ENCODE peak calls at places on chromosomes 5 and 9, in ten cellular contexts. W, A, H, P, K, Q, G, N, X and L are unnamed samples.

GRCh38 chr5:69517763-69518212 is 25.2 kb downstream of the OCLN start:
- DNase-seq in W (no peak), A (peak), H (no peak), P (peak), K (no peak), Q (no peak), G (no peak), N (no peak), X (no peak), L (no peak)

GRCh38 chr5:7869474-7870136 is 657 bp downstream of the MTRR start:
- DNase-seq in W (no peak), A (peak), H (no peak), P (no peak), K (no peak), Q (peak), G (no peak), N (no peak), X (no peak), L (no peak)

GRCh38 chr5:126597156-126597555 is 2.1 kb upstream of the ALDH7A1 start:
- DNase-seq in W (no peak), A (peak), H (no peak), P (no peak), K (no peak), Q (no peak), G (no peak), N (no peak), X (no peak), L (no peak)

GRCh38 chr5:5453131-5453530 is 30.7 kb downstream of the ICE1 start:
- DNase-seq in W (no peak), A (no peak), H (no peak), P (no peak), K (no peak), Q (no peak), G (no peak), N (no peak), X (no peak), L (no peak)

GRCh38 chr9:133727876-133728441 is 10.2 kb downstream of the SARDH start:
- DNase-seq in W (no peak), A (no peak), H (no peak), P (no peak), K (no peak), Q (no peak), G (peak), N (no peak), X (peak), L (peak)

GRCh38 chr5:41636605-41637004 is 126.2 kb upstream of the PLCXD3 start:
- DNase-seq in W (no peak), A (peak), H (peak), P (no peak), K (no peak), Q (peak), G (no peak), N (peak), X (no peak), L (no peak)

GRCh38 chr5:14675865-14676300 is 11.4 kb downstream of the OTULIN start:
- DNase-seq in W (no peak), A (no peak), H (no peak), P (no peak), K (no peak), Q (peak), G (no peak), N (no peak), X (no peak), L (no peak)

GRCh38 chr9:109974143-109974917 is 194.3 kb downstream of the PALM2AKAP2 start:
- DNase-seq in W (no peak), A (no peak), H (no peak), P (no peak), K (no peak), Q (peak), G (no peak), N (no peak), X (no peak), L (no peak)

GRCh38 chr5:179140293-179140692 is 80.1 kb downstream of the ZNF354C start:
- DNase-seq in W (no peak), A (no peak), H (no peak), P (no peak), K (no peak), Q (no peak), G (no peak), N (no peak), X (no peak), L (no peak)

GRCh38 chr5:116576043-116576713 is 1.6 kb upstream of the SEMA6A start:
- DNase-seq in W (no peak), A (peak), H (peak), P (peak), K (no peak), Q (peak), G (peak), N (peak), X (peak), L (no peak)

GRCh38 chr5:59450245-59450644 is 443.3 kb downstream of the PDE4D start:
- DNase-seq in W (no peak), A (no peak), H (no peak), P (no peak), K (no peak), Q (no peak), G (no peak), N (no peak), X (no peak), L (no peak)

GRCh38 chr5:149455889-149456409 is 76.9 kb upstream of the IL17B start:
- DNase-seq in W (no peak), A (no peak), H (no peak), P (no peak), K (no peak), Q (no peak), G (no peak), N (peak), X (peak), L (no peak)

GRCh38 chr5:144794922-144795321 is 624.2 kb downstream of the KCTD16 start:
- DNase-seq in W (no peak), A (no peak), H (no peak), P (no peak), K (no peak), Q (no peak), G (no peak), N (no peak), X (no peak), L (no peak)

GRCh38 chr9:35001803-35002502 is 12.4 kb downstream of the DNAJB5 start:
- DNase-seq in W (no peak), A (peak), H (no peak), P (no peak), K (no peak), Q (no peak), G (no peak), N (no peak), X (no peak), L (no peak)

GRCh38 chr5:16921246-16921645 is 14.8 kb downstream of the MYO10 start:
- DNase-seq in W (no peak), A (no peak), H (no peak), P (no peak), K (no peak), Q (no peak), G (no peak), N (no peak), X (no peak), L (no peak)

GRCh38 chr5:14743601-14744295 is 79.2 kb downstream of the OTULIN start:
- DNase-seq in W (no peak), A (peak), H (no peak), P (peak), K (no peak), Q (no peak), G (no peak), N (no peak), X (no peak), L (no peak)

GRCh38 chr9:33350310-33350709 is 52.1 kb downstream of the AQP7 start:
- DNase-seq in W (peak), A (peak), H (no peak), P (no peak), K (no peak), Q (no peak), G (no peak), N (no peak), X (no peak), L (no peak)

GRCh38 chr9:135990468-135991429 is 29.6 kb upstream of the UBAC1 start:
- DNase-seq in W (peak), A (peak), H (peak), P (no peak), K (no peak), Q (peak), G (no peak), N (peak), X (no peak), L (no peak)

GRCh38 chr9:6270896-6271295 is 55.3 kb downstream of the IL33 start:
- DNase-seq in W (no peak), A (no peak), H (no peak), P (no peak), K (no peak), Q (no peak), G (no peak), N (no peak), X (no peak), L (no peak)

GRCh38 chr5:139636207-139636792 is 11.8 kb upstream of the CXXC5 start:
- DNase-seq in W (no peak), A (no peak), H (no peak), P (no peak), K (no peak), Q (peak), G (no peak), N (no peak), X (no peak), L (no peak)

GRCh38 chr9:35571113-35571512 is 33.9 kb upstream of the TESK1 start:
- DNase-seq in W (no peak), A (no peak), H (no peak), P (no peak), K (no peak), Q (no peak), G (no peak), N (no peak), X (no peak), L (no peak)

GRCh38 chr5:91528831-91529230 is 145.7 kb upstream of the ARRDC3 start:
- DNase-seq in W (no peak), A (no peak), H (no peak), P (no peak), K (no peak), Q (no peak), G (no peak), N (no peak), X (no peak), L (no peak)

GRCh38 chr5:132134384-132134783 is 60.8 kb downstream of the CSF2 start:
- DNase-seq in W (no peak), A (peak), H (no peak), P (no peak), K (no peak), Q (no peak), G (no peak), N (peak), X (no peak), L (no peak)
- TF ChIP-seq CTCF in W (no peak), A (peak), H (no peak), P (no peak), K (no peak), Q (peak), G (no peak), N (peak), X (no peak), L (peak)

DNA sequence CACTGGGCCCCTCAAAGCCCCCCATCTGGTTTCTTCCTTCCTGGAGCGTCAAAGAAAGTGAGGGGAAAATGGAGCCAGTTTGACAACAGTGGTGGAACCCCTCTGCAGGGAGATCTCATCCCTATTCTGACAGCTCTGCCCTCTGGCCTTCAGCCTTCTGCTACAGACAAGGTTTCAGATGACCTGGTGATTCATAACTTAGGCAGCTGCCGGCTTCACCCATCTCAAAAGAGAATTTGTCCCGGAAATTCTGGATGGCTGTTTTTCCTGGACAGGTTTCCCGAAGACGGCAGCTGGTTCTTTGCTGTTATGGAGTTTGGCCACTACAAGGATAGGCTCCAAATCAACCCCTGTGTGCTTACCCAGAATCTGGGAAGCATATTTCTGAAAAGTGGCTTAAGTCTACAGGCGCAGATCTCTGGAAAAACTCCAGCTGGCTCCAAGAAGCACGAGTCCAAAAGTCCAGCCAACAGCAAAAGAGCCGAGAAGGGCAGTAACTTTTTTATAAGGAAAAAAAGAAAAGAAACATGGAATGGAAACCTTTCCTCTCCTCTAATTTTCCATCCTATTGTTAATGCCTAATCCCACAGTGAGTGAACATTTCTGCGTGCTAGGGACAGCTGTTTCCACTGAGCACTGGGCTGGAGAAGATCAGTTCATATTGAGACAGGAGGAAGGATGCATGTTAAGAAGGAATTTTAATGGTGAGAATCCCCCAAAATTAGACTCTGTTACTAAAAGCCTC is 54.5 kb downstream of the ZNF366 start:
- DNase-seq in W (peak), A (peak), H (no peak), P (peak), K (peak), Q (no peak), G (peak), N (peak), X (peak), L (no peak)
- TF ChIP-seq CTCF in W (no peak), A (no peak), H (no peak), P (no peak), K (no peak), Q (no peak), G (no peak), N (no peak), X (no peak), L (no peak)

GRCh38 chr9:131275332-131276106 is 791 bp downstream of the FAM78A start:
- DNase-seq in W (no peak), A (peak), H (peak), P (no peak), K (no peak), Q (peak), G (no peak), N (no peak), X (no peak), L (no peak)
- TF ChIP-seq CTCF in W (no peak), A (peak), H (peak), P (no peak), K (no peak), Q (peak), G (no peak), N (no peak), X (no peak), L (no peak)

DNA sequence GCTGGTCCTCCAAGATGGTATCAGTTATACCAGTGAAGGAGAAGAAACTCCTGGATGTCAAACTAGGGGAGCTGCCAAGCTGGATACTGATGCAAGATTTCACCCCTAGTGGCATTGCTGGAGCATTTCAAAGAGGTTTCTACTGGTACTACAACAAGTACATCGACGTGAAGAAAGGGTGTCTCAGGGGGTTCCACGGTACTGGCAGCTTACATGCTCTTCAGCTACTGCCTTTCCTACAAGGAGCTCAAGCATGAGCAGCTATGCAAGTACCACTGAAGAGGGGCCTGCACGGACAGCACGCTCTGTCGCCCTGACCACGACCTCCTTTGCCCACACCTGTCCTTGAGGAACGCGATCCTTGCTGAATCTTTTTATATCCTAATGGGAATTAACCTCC is 19.5 kb downstream of the ACTL7B start:
- DNase-seq in W (no peak), A (no peak), H (no peak), P (no peak), K (no peak), Q (no peak), G (no peak), N (no peak), X (no peak), L (no peak)
- TF ChIP-seq CTCF in W (no peak), A (no peak), H (no peak), P (no peak), K (no peak), Q (no peak), G (no peak), N (no peak), X (no peak), L (no peak)

DNA sequence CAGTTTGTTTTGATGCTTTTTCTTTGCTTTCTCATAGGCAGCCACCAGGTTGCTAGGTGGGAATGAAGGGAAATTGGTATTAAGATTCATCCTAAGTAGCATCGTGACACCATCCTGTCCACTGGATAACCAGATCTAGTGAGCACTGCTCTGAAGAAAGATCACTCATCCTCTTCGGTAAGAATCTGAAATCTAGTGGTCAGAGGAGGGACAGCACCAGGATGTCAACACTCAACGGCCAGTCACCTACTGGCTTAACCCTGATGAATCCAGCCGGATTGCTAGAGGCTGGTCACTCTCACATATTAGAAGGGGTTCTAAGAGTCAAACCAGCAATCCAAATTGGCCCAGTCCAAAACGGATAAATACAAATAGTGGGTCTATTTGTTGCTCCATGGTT is 50.8 kb downstream of the DCP2 start:
- DNase-seq in W (no peak), A (no peak), H (no peak), P (no peak), K (no peak), Q (no peak), G (no peak), N (no peak), X (no peak), L (no peak)
- TF ChIP-seq CTCF in W (no peak), A (no peak), H (no peak), P (no peak), K (no peak), Q (no peak), G (no peak), N (peak), X (no peak), L (no peak)

DNA sequence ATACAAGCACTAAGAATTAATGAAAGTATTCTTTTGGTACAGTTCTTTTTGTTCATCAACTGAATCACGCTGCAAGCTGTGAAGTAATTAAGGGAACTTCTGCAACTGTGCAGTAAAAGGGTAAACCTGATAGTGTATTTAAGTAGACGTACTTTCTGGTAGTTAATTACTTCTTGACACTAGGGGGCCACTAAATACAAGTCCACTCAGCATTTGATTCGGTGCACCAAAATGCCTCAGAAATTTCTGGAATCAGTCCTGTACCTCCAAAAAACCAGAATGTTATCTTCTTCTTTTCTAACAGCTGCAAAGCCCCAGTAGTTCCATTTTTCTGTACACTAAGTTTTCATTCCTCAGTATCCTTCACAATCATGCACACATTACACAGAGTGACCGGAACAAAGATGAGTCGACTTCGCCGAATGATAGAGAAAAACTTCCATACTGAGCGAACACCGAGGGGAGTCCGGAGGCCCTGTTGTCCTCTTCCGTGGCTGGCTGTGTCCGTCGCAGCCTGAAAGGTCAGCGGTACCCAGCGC is 500 bp downstream of the GFM2 start:
- DNase-seq in W (no peak), A (peak), H (no peak), P (peak), K (peak), Q (peak), G (no peak), N (peak), X (no peak), L (no peak)
- TF ChIP-seq CTCF in W (no peak), A (peak), H (peak), P (peak), K (peak), Q (peak), G (peak), N (peak), X (peak), L (peak)

DNA sequence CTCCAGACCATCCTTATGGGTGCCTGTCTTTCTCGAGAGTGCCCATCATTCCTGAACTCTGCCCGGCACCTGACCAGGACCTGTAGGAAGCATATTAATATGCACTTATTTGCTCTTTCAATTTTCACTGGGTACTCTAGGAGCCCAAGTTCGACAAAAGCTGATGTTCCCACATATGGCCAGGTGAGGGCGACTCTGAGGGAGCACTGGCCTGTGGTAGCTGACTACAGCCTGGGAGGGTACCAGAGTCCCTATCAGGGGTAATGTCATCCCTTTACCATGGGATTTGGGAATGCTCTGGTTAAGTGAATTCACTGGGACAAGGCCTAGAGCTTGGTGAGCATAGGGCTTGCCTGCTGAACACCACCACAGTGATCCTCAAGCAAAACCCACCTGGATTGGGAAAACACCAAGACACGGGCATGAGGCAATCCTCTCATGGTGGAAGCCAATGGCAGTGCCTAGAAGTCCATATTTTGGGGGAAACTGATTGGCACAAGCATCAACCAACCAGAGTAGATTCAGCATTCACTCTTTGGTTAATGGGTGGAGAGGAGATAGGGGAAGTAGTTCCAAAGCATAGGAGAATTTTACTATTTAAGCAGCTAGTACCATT is 112.2 kb downstream of the MTX3 start:
- DNase-seq in W (no peak), A (no peak), H (no peak), P (no peak), K (no peak), Q (peak), G (no peak), N (peak), X (no peak), L (no peak)
- TF ChIP-seq CTCF in W (peak), A (peak), H (peak), P (no peak), K (no peak), Q (peak), G (no peak), N (peak), X (no peak), L (peak)

GRCh38 chr5:154642499-154643245 is 112.5 kb upstream of the LARP1 start:
- DNase-seq in W (no peak), A (peak), H (no peak), P (no peak), K (no peak), Q (no peak), G (no peak), N (peak), X (no peak), L (no peak)
- TF ChIP-seq CTCF in W (peak), A (peak), H (peak), P (peak), K (peak), Q (peak), G (no peak), N (peak), X (peak), L (peak)